ENCODE peak calls at places on chromosomes 2 and 18, in five cellular contexts. One of them, this sample, is unnamed.

GRCh38 chr2:54212456-54212855 is 43.6 kb downstream of the TSPYL6 start:
- DNase-seq in cardiac muscle cell: peak
- DNase-seq in iris pigment epithelial cell: peak
- DNase-seq in Jurkat, Clone E6-1: no peak
- DNase-seq in T-helper 1 cell: no peak
- DNase-seq in this sample: peak

GRCh38 chr2:88190808-88191721 is 20.9 kb downstream of the THNSL2 start:
- DNase-seq in cardiac muscle cell: peak
- DNase-seq in Jurkat, Clone E6-1: peak
- DNase-seq in T-helper 1 cell: no peak
- DNase-seq in iris pigment epithelial cell: peak
- DNase-seq in this sample: peak

GRCh38 chr2:101892377-101892776 is 99.4 kb upstream of the IL1R2 start:
- DNase-seq in Jurkat, Clone E6-1: no peak
- DNase-seq in iris pigment epithelial cell: no peak
- DNase-seq in T-helper 1 cell: no peak
- DNase-seq in cardiac muscle cell: no peak
- DNase-seq in this sample: no peak

GRCh38 chr2:24717263-24717951 is 75.8 kb downstream of the PTRHD1 start:
- DNase-seq in Jurkat, Clone E6-1: no peak
- DNase-seq in T-helper 1 cell: no peak
- DNase-seq in iris pigment epithelial cell: no peak
- DNase-seq in cardiac muscle cell: no peak
- DNase-seq in this sample: no peak

GRCh38 chr2:77571545-77571944 is 49.4 kb upstream of the LRRTM4 start:
- DNase-seq in Jurkat, Clone E6-1: no peak
- DNase-seq in T-helper 1 cell: no peak
- DNase-seq in iris pigment epithelial cell: no peak
- DNase-seq in cardiac muscle cell: no peak
- DNase-seq in this sample: no peak

GRCh38 chr18:79917351-79918088 is 33.9 kb downstream of the SLC66A2 start:
- DNase-seq in Jurkat, Clone E6-1: no peak
- DNase-seq in iris pigment epithelial cell: no peak
- DNase-seq in T-helper 1 cell: no peak
- DNase-seq in cardiac muscle cell: no peak
- DNase-seq in this sample: no peak

GRCh38 chr2:19312949-19313348 is 45.5 kb downstream of the OSR1 start:
- DNase-seq in cardiac muscle cell: peak
- DNase-seq in Jurkat, Clone E6-1: peak
- DNase-seq in iris pigment epithelial cell: peak
- DNase-seq in T-helper 1 cell: no peak
- DNase-seq in this sample: peak

GRCh38 chr18:42112657-42113420 is 157.8 kb downstream of the PIK3C3 start:
- DNase-seq in T-helper 1 cell: no peak
- DNase-seq in cardiac muscle cell: peak
- DNase-seq in iris pigment epithelial cell: no peak
- DNase-seq in Jurkat, Clone E6-1: no peak
- DNase-seq in this sample: peak

GRCh38 chr2:85536479-85536878 is 2.5 kb upstream of the MAT2A start:
- DNase-seq in T-helper 1 cell: no peak
- DNase-seq in cardiac muscle cell: peak
- DNase-seq in Jurkat, Clone E6-1: no peak
- DNase-seq in iris pigment epithelial cell: peak
- DNase-seq in this sample: peak

GRCh38 chr18:49111191-49111988 is 160.6 kb upstream of the SMAD7 start:
- DNase-seq in T-helper 1 cell: no peak
- DNase-seq in iris pigment epithelial cell: peak
- DNase-seq in cardiac muscle cell: no peak
- DNase-seq in Jurkat, Clone E6-1: no peak
- DNase-seq in this sample: peak

GRCh38 chr2:69709290-69709689 is 32.6 kb upstream of the ANXA4 start:
- DNase-seq in cardiac muscle cell: no peak
- DNase-seq in iris pigment epithelial cell: no peak
- DNase-seq in T-helper 1 cell: no peak
- DNase-seq in Jurkat, Clone E6-1: no peak
- DNase-seq in this sample: no peak

GRCh38 chr2:21452678-21453077 is 328.9 kb downstream of the TDRD15 start:
- DNase-seq in iris pigment epithelial cell: no peak
- DNase-seq in T-helper 1 cell: no peak
- DNase-seq in Jurkat, Clone E6-1: no peak
- DNase-seq in cardiac muscle cell: no peak
- DNase-seq in this sample: no peak

GRCh38 chr2:142875642-142876041 is 1.8 kb upstream of the KYNU start:
- DNase-seq in cardiac muscle cell: no peak
- DNase-seq in Jurkat, Clone E6-1: no peak
- DNase-seq in T-helper 1 cell: no peak
- DNase-seq in iris pigment epithelial cell: no peak
- DNase-seq in this sample: peak

GRCh38 chr2:32564417-32565035 is 63.3 kb upstream of the TTC27 start:
- DNase-seq in T-helper 1 cell: no peak
- DNase-seq in iris pigment epithelial cell: no peak
- DNase-seq in cardiac muscle cell: no peak
- DNase-seq in Jurkat, Clone E6-1: no peak
- DNase-seq in this sample: no peak

GRCh38 chr18:78431606-78432005 is 548.0 kb upstream of the SALL3 start:
- DNase-seq in T-helper 1 cell: no peak
- DNase-seq in cardiac muscle cell: no peak
- DNase-seq in Jurkat, Clone E6-1: no peak
- DNase-seq in iris pigment epithelial cell: no peak
- DNase-seq in this sample: no peak

GRCh38 chr2:113136828-113137775 is 9.7 kb downstream of the IL1RN start:
- DNase-seq in iris pigment epithelial cell: peak
- DNase-seq in cardiac muscle cell: peak
- DNase-seq in T-helper 1 cell: peak
- DNase-seq in Jurkat, Clone E6-1: peak
- DNase-seq in this sample: peak

GRCh38 chr18:75230210-75231052 is 19.8 kb downstream of the TSHZ1 start:
- DNase-seq in Jurkat, Clone E6-1: no peak
- DNase-seq in iris pigment epithelial cell: no peak
- DNase-seq in T-helper 1 cell: no peak
- DNase-seq in cardiac muscle cell: no peak
- DNase-seq in this sample: no peak

GRCh38 chr2:163681765-163682164 is 54.0 kb downstream of the FIGN start:
- DNase-seq in cardiac muscle cell: peak
- DNase-seq in T-helper 1 cell: no peak
- DNase-seq in Jurkat, Clone E6-1: no peak
- DNase-seq in iris pigment epithelial cell: peak
- DNase-seq in this sample: peak

GRCh38 chr2:47203996-47204395 is 48.9 kb upstream of the STPG4 start:
- DNase-seq in cardiac muscle cell: peak
- DNase-seq in Jurkat, Clone E6-1: no peak
- DNase-seq in iris pigment epithelial cell: no peak
- DNase-seq in T-helper 1 cell: no peak
- DNase-seq in this sample: no peak

GRCh38 chr2:190591437-190591836 is 56.9 kb upstream of the NEMP2 start:
- DNase-seq in cardiac muscle cell: no peak
- DNase-seq in Jurkat, Clone E6-1: no peak
- DNase-seq in iris pigment epithelial cell: no peak
- DNase-seq in T-helper 1 cell: no peak
- DNase-seq in this sample: no peak

GRCh38 chr2:119808516-119809147 is 48.9 kb downstream of the PTPN4 start:
- DNase-seq in iris pigment epithelial cell: peak
- DNase-seq in cardiac muscle cell: peak
- DNase-seq in Jurkat, Clone E6-1: no peak
- DNase-seq in T-helper 1 cell: no peak
- DNase-seq in this sample: peak

GRCh38 chr2:9737053-9737875 is 106.0 kb upstream of the TAF1B start:
- DNase-seq in Jurkat, Clone E6-1: no peak
- DNase-seq in T-helper 1 cell: no peak
- DNase-seq in iris pigment epithelial cell: no peak
- DNase-seq in cardiac muscle cell: peak
- DNase-seq in this sample: peak

GRCh38 chr18:49521251-49521650 is 34.2 kb upstream of the C18orf32 start:
- DNase-seq in Jurkat, Clone E6-1: no peak
- DNase-seq in cardiac muscle cell: no peak
- DNase-seq in T-helper 1 cell: no peak
- DNase-seq in iris pigment epithelial cell: no peak
- DNase-seq in this sample: peak

GRCh38 chr18:37364237-37364636 is 201.4 kb downstream of the CELF4 start:
- DNase-seq in iris pigment epithelial cell: no peak
- DNase-seq in T-helper 1 cell: no peak
- DNase-seq in cardiac muscle cell: no peak
- DNase-seq in Jurkat, Clone E6-1: no peak
- DNase-seq in this sample: no peak

GRCh38 chr18:76557026-76557575 is 62.1 kb upstream of the ZNF516 start:
- DNase-seq in Jurkat, Clone E6-1: no peak
- DNase-seq in iris pigment epithelial cell: peak
- DNase-seq in cardiac muscle cell: no peak
- DNase-seq in T-helper 1 cell: no peak
- DNase-seq in this sample: no peak

This sample was measured in fibroblast of mammary gland.